ENCODE peak calls at places on chromosome 6, in five cellular contexts. W is mucosa of descending colon, P is heart right ventricle, F is heart left ventricle, Q is A673. U is an unnamed sample. For H3K4me1, the result is how much of the 10 kb centered on the place peaks cover.

GRCh38 chr6:28817808-28818145 is 106.0 kb downstream of the TRIM27 start:
- DNase-seq in W (no peak), P (no peak), F (no peak), Q (peak), U (no peak)

GRCh38 chr6:108168501-108168979 is 2.7 kb downstream of the NR2E1 start:
- DNase-seq in W (peak), P (peak), F (peak), Q (no peak), U (peak)

GRCh38 chr6:47529734-47530133 is 52.1 kb downstream of the CD2AP start:
- DNase-seq in W (no peak), P (no peak), F (no peak), Q (no peak), U (no peak)

GRCh38 chr6:119350202-119351004 is 842 bp upstream of the MAN1A1 start:
- DNase-seq in W (peak), P (peak), F (no peak), Q (peak), U (no peak)

GRCh38 chr6:144999127-144999526 is 714.0 kb downstream of the UTRN start:
- DNase-seq in W (no peak), P (no peak), F (no peak), Q (no peak), U (no peak)

GRCh38 chr6:100152201-100152600 is 158.2 kb upstream of the MCHR2 start:
- DNase-seq in W (no peak), P (no peak), F (no peak), Q (no peak), U (no peak)

GRCh38 chr6:41092421-41093140 is 19.8 kb downstream of the NFYA start:
- DNase-seq in W (no peak), P (no peak), F (no peak), Q (peak), U (no peak)

GRCh38 chr6:168363302-168363701 is 43.7 kb upstream of the DACT2 start:
- DNase-seq in W (no peak), P (no peak), F (no peak), Q (no peak), U (no peak)

GRCh38 chr6:104050455-104050854 is 809.3 kb downstream of the HACE1 start:
- DNase-seq in W (no peak), P (no peak), F (no peak), Q (peak), U (no peak)

GRCh38 chr6:45626087-45626891 is 248.6 kb upstream of the SUPT3H start:
- DNase-seq in W (no peak), P (no peak), F (no peak), Q (peak), U (no peak)

GRCh38 chr6:51384736-51385135 is 566.1 kb downstream of the TFAP2B start:
- DNase-seq in W (no peak), P (no peak), F (no peak), Q (no peak), U (no peak)

GRCh38 chr6:15205321-15205720 is 40.5 kb upstream of the JARID2 start:
- DNase-seq in W (no peak), P (no peak), F (no peak), Q (no peak), U (no peak)

GRCh38 chr6:121482004-121482693 is 46.7 kb downstream of the GJA1 start:
- DNase-seq in W (no peak), P (no peak), F (no peak), Q (no peak), U (no peak)

GRCh38 chr6:42140051-42140450 is 2.4 kb downstream of the C6orf132 start:
- DNase-seq in W (peak), P (no peak), F (no peak), Q (no peak), U (peak)

GRCh38 chr6:20542927-20543602 is 8.8 kb downstream of the CDKAL1 start:
- DNase-seq in W (peak), P (no peak), F (no peak), Q (no peak), U (no peak)

DNA sequence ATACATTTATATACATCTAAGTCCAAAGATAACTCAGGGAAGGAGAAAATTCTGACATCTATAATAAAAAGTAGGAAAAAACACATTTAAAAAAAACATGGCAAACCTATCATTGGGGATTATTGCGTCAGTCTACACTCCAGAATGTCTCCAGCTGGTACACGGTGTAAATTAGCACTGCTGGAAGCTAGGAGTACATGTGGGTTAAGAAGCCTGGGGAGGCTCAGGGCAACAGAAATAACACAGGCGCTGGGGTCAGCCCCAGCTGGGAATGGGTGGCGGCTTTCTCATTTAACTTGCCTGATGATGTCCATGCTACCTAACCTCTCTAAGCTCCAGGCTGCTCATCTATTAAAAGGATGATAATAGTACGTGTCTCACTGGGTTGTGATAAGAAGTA is 92.9 kb downstream of the LY86 start:
- DNase-seq in W (no peak), P (no peak), F (no peak), Q (no peak), U (no peak)
- H3K4me1 ChIP-seq in W (under half), P (under half), F (under half), Q (under half), U (under half)

DNA sequence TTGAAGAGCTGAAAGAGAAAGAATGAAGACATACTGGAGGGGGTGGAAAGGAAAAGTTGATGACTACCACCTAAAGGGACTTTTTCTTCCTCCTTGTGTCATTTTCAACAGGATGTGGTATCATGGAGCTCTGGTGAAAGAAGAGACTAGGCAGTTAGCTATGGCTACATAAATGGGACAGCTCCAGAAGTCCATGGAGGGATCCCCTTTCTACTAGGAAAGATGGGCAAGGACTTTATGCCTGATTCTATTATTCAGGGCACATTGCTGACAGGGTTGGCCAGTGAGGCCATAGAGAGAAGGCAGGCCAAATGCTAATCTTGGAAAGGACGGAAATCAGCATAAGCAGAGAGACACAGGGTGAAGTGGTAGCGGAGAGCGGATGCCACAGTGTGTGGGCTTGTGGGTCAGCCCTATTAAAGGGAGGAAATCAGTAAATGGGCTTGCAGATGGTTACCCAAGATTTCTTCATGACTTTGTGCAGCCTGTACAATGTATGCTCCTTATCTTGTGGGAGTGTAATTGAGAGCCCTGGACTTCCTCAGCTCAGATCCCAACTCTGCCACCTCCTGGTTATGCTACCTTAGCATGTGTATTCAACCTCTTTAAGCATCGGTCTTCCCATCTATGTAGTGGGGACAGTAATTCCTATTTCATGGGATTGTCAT is 77.4 kb upstream of the TMEM170B start:
- DNase-seq in W (peak), P (no peak), F (no peak), Q (peak), U (no peak)
- TF ChIP-seq CTCF in W (no peak), P (peak), F (peak), Q (peak), U (no peak)

GRCh38 chr6:36752187-36752885 is 54.7 kb downstream of the RAB44 start:
- DNase-seq in W (peak), P (no peak), F (no peak), Q (no peak), U (no peak)

GRCh38 chr6:36752886-36753506 is 55.4 kb downstream of the RAB44 start:
- DNase-seq in W (peak), P (no peak), F (no peak), Q (no peak), U (peak)

GRCh38 chr6:36750090-36750489 is 52.5 kb downstream of the RAB44 start:
- DNase-seq in W (no peak), P (no peak), F (no peak), Q (no peak), U (no peak)

GRCh38 chr6:36751091-36751490 is 53.5 kb downstream of the RAB44 start:
- DNase-seq in W (no peak), P (no peak), F (no peak), Q (no peak), U (no peak)

GRCh38 chr6:36751833-36752186 is 54.2 kb downstream of the RAB44 start:
- DNase-seq in W (no peak), P (no peak), F (no peak), Q (no peak), U (no peak)
- H3K4me1 ChIP-seq in W (under half), P (under half), F (under half), Q (under half), U (half or more)

GRCh38 chr6:50113114-50113857 is 63.6 kb upstream of the DEFB112 start:
- DNase-seq in W (no peak), P (no peak), F (no peak), Q (no peak), U (no peak)
- TF ChIP-seq CTCF in W (no peak), P (no peak), F (no peak), Q (no peak), U (no peak)

GRCh38 chr6:1915226-1915625 is 305.5 kb downstream of the FOXC1 start:
- DNase-seq in W (no peak), P (no peak), F (no peak), Q (no peak), U (no peak)

GRCh38 chr6:1912731-1913130 is 303.0 kb downstream of the FOXC1 start:
- DNase-seq in W (no peak), P (no peak), F (no peak), Q (no peak), U (no peak)

GRCh38 chr6:1910621-1911407 is 301.1 kb downstream of the FOXC1 start:
- DNase-seq in W (no peak), P (no peak), F (no peak), Q (no peak), U (no peak)

GRCh38 chr6:1911476-1911875 is 301.8 kb downstream of the FOXC1 start:
- DNase-seq in W (no peak), P (no peak), F (no peak), Q (peak), U (no peak)

GRCh38 chr6:1913572-1913971 is 303.9 kb downstream of the FOXC1 start:
- DNase-seq in W (no peak), P (no peak), F (no peak), Q (peak), U (no peak)
- H3K4me1 ChIP-seq in W (under half), P (under half), F (under half), Q (under half), U (under half)

U was measured in spleen.